ENCODE peak calls at places on chromosome 3, in four cellular contexts. One of them, this sample, is unnamed.

GRCh38 chr3:88280326-88280725 is 130.6 kb downstream of the C3orf38 start:
- DNase-seq in GM12891: no peak
- DNase-seq in GM12892: no peak
- DNase-seq in K562: no peak
- DNase-seq in this sample: no peak

GRCh38 chr3:120645083-120645800 is 36.8 kb downstream of the HGD start:
- DNase-seq in GM12892: no peak
- DNase-seq in GM12891: no peak
- DNase-seq in K562: peak; percentile 16
- DNase-seq in this sample: no peak

GRCh38 chr3:38343797-38344594 is 2.6 kb upstream of the XYLB start:
- DNase-seq in GM12891: no peak
- DNase-seq in K562: no peak
- DNase-seq in GM12892: no peak
- DNase-seq in this sample: no peak

GRCh38 chr3:55888282-55888855 is 401.3 kb upstream of the WNT5A start:
- DNase-seq in K562: no peak
- DNase-seq in GM12892: no peak
- DNase-seq in GM12891: no peak
- DNase-seq in this sample: no peak

GRCh38 chr3:105594219-105594618 is 227.5 kb downstream of the ALCAM start:
- DNase-seq in GM12892: no peak
- DNase-seq in K562: no peak
- DNase-seq in GM12891: no peak
- DNase-seq in this sample: no peak

GRCh38 chr3:20930034-20930433 is 744.0 kb upstream of the SGO1 start:
- DNase-seq in GM12891: no peak
- DNase-seq in GM12892: no peak
- DNase-seq in K562: peak; percentile 41
- DNase-seq in this sample: no peak

GRCh38 chr3:127162947-127163645 is 29.8 kb upstream of the PRR23E start:
- DNase-seq in K562: peak; percentile 14
- DNase-seq in GM12891: no peak
- DNase-seq in GM12892: no peak
- DNase-seq in this sample: no peak

GRCh38 chr3:69079269-69080159 is 651 bp downstream of the UBA3 start:
- DNase-seq in GM12892: no peak
- DNase-seq in K562: peak; percentile 30
- DNase-seq in GM12891: no peak
- DNase-seq in this sample: no peak

GRCh38 chr3:71453822-71454512 is 129.6 kb downstream of the FOXP1 start:
- DNase-seq in GM12891: no peak
- DNase-seq in GM12892: no peak
- DNase-seq in K562: no peak
- DNase-seq in this sample: no peak

GRCh38 chr3:187319699-187320302 is 28.3 kb upstream of the MASP1 start:
- DNase-seq in K562: peak; percentile 61
- DNase-seq in GM12892: peak; percentile 19
- DNase-seq in GM12891: peak; percentile 22
- DNase-seq in this sample: peak; percentile 17

GRCh38 chr3:52022323-52023100 is 26.8 kb upstream of the RPL29 start:
- DNase-seq in GM12891: no peak
- DNase-seq in GM12892: no peak
- DNase-seq in K562: no peak
- DNase-seq in this sample: no peak

GRCh38 chr3:183918178-183918577 is 33.5 kb upstream of the PARL start:
- DNase-seq in K562: no peak
- DNase-seq in GM12891: no peak
- DNase-seq in GM12892: no peak
- DNase-seq in this sample: no peak

GRCh38 chr3:126537730-126538281 is 13.9 kb downstream of the CHST13 start:
- DNase-seq in K562: no peak
- DNase-seq in GM12892: no peak
- DNase-seq in GM12891: no peak
- DNase-seq in this sample: no peak

GRCh38 chr3:57809609-57809968 is 53.5 kb downstream of the SLMAP start:
- DNase-seq in GM12892: no peak
- DNase-seq in K562: no peak
- DNase-seq in GM12891: no peak
- DNase-seq in this sample: no peak

GRCh38 chr3:187382609-187383151 is 14.5 kb downstream of the RTP4 start:
- DNase-seq in GM12892: no peak
- DNase-seq in GM12891: no peak
- DNase-seq in K562: no peak
- DNase-seq in this sample: no peak

GRCh38 chr3:21142949-21143348 is 608.1 kb downstream of the ZNF385D start:
- DNase-seq in GM12891: no peak
- DNase-seq in GM12892: no peak
- DNase-seq in K562: no peak
- DNase-seq in this sample: no peak

GRCh38 chr3:195899701-195900425 is 8.5 kb downstream of the TNK2 start:
- DNase-seq in K562: no peak
- DNase-seq in GM12891: no peak
- DNase-seq in GM12892: no peak
- DNase-seq in this sample: no peak

GRCh38 chr3:229262-229661 is 32.7 kb downstream of the CHL1 start:
- DNase-seq in GM12891: no peak
- DNase-seq in K562: no peak
- DNase-seq in GM12892: no peak
- DNase-seq in this sample: no peak

GRCh38 chr3:73602171-73602570 is 22.6 kb downstream of the PDZRN3 start:
- DNase-seq in K562: no peak
- DNase-seq in GM12891: no peak
- DNase-seq in GM12892: no peak
- DNase-seq in this sample: no peak

GRCh38 chr3:56119575-56120349 is 348.5 kb downstream of the ERC2 start:
- DNase-seq in GM12891: no peak
- DNase-seq in K562: no peak
- DNase-seq in GM12892: no peak
- DNase-seq in this sample: no peak

GRCh38 chr3:79947469-79947868 is 179.7 kb upstream of the ROBO1 start:
- DNase-seq in GM12892: no peak
- DNase-seq in GM12891: no peak
- DNase-seq in K562: no peak
- DNase-seq in this sample: no peak

GRCh38 chr3:111715911-111716523 is 120.9 kb upstream of the ZBED2 start:
- DNase-seq in K562: peak; percentile 36
- DNase-seq in GM12891: no peak
- DNase-seq in GM12892: no peak
- DNase-seq in this sample: no peak

GRCh38 chr3:59286791-59287531 is 237.1 kb upstream of the CFAP20DC start:
- DNase-seq in K562: no peak
- DNase-seq in GM12891: no peak
- DNase-seq in GM12892: no peak
- DNase-seq in this sample: no peak

GRCh38 chr3:69855436-69856162 is 116.3 kb downstream of the MITF start:
- DNase-seq in GM12892: no peak
- DNase-seq in GM12891: no peak
- DNase-seq in K562: peak; percentile 20
- DNase-seq in this sample: no peak

GRCh38 chr3:187540847-187541246 is 129.3 kb downstream of the SST start:
- DNase-seq in GM12892: no peak
- DNase-seq in K562: no peak
- DNase-seq in GM12891: no peak
- DNase-seq in this sample: no peak

GRCh38 chr3:21894459-21895083 is 143.6 kb upstream of the ZNF385D start:
- DNase-seq in GM12892: no peak
- DNase-seq in K562: peak; percentile 1
- DNase-seq in GM12891: no peak
- DNase-seq in this sample: no peak

GRCh38 chr3:162538906-162539305 is 1042.3 kb downstream of the OTOL1 start:
- DNase-seq in GM12892: no peak
- DNase-seq in K562: no peak
- DNase-seq in GM12891: no peak
- DNase-seq in this sample: no peak
- TF ChIP-seq TAF1 in GM12892: no peak
- TF ChIP-seq TAF1 in K562: no peak
- TF ChIP-seq TAF1 in GM12891: no peak
- TF ChIP-seq TAF1 in this sample: no peak

DNA sequence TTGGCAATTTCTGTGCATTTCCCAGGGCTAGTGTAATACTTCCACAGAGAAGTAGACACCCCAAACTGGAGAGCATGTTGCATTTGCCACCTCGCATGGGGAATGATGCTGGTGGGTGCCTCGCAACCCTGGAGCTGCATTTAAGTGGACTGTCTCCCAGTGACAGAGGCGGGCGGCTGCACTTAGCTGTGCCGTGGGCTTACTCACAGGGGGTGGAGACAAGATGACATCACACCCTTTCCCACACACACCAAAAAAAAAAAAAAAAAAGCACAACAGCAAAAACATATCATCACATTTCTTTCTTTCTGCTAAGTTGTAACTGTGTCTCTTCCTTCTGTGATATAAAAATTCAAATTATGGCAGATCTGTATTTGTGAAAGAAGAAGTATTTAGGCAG is at the start of gene ABI3BP:
- DNase-seq in GM12892: no peak
- DNase-seq in K562: peak; percentile 5
- DNase-seq in GM12891: no peak
- DNase-seq in this sample: no peak
- TF ChIP-seq TAF1 in GM12892: no peak
- TF ChIP-seq TAF1 in K562: no peak
- TF ChIP-seq TAF1 in GM12891: no peak
- TF ChIP-seq TAF1 in this sample: no peak

GRCh38 chr3:129971368-129972052 is 3.0 kb upstream of the TRH start:
- DNase-seq in K562: no peak
- DNase-seq in GM12891: no peak
- DNase-seq in GM12892: no peak
- DNase-seq in this sample: no peak
- TF ChIP-seq TAF1 in K562: no peak
- TF ChIP-seq TAF1 in GM12891: no peak
- TF ChIP-seq TAF1 in GM12892: no peak
- TF ChIP-seq TAF1 in this sample: no peak

GRCh38 chr3:15638891-15639262 is 37.3 kb downstream of the BTD start:
- DNase-seq in GM12892: no peak
- DNase-seq in K562: no peak
- DNase-seq in GM12891: no peak
- DNase-seq in this sample: peak; percentile 57
- TF ChIP-seq TAF1 in GM12892: no peak
- TF ChIP-seq TAF1 in K562: no peak
- TF ChIP-seq TAF1 in GM12891: no peak
- TF ChIP-seq TAF1 in this sample: no peak

DNA sequence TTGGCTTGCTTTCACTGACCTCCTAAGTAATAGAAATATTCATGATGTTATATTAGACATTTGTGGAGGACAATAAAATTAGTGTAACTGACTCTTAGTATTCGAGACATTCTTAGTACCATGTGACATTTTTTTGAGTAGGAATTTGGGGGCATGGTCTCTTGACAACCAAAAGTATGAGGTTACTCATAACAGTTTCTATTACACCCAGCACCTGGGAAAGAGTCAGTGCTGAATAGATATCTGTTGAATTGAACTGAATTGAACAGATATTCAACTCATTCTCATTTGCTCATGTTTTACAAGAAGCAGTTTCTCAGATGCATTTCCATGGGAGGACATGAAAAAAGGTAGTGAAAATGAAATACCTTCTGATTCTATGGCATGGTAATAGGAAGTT is 84.4 kb downstream of the CMSS1 start:
- DNase-seq in GM12891: no peak
- DNase-seq in K562: no peak
- DNase-seq in GM12892: no peak
- DNase-seq in this sample: no peak
- TF ChIP-seq TAF1 in GM12891: no peak
- TF ChIP-seq TAF1 in K562: no peak
- TF ChIP-seq TAF1 in GM12892: no peak
- TF ChIP-seq TAF1 in this sample: no peak

This sample was measured in GM12878.